ENCODE peak calls at places on chromosomes 3 and 15, in seven cellular contexts. I is small intestine, L is body of pancreas, E is heart right ventricle, K is cardiac muscle cell, B is testis, G is thyroid gland. O is an unnamed sample.

GRCh38 chr3:136464502-136464901 is 214.4 kb downstream of the PCCB start:
- DNase-seq in K (no peak), B (no peak), L (no peak), E (no peak), I (no peak), G (no peak), O (no peak)

GRCh38 chr3:197392961-197393360 is 94.5 kb upstream of the DLG1 start:
- DNase-seq in I (no peak), B (no peak), K (no peak), G (no peak), L (no peak), E (no peak), O (no peak)

GRCh38 chr3:149610351-149611105 is 47.3 kb downstream of the WWTR1 start:
- DNase-seq in G (peak), B (no peak), I (no peak), K (no peak), L (no peak), E (peak), O (no peak)

GRCh38 chr15:81939604-81940440 is 106.0 kb downstream of the MEX3B start:
- DNase-seq in K (no peak), L (no peak), I (peak), B (peak), G (no peak), E (no peak), O (no peak)

GRCh38 chr3:14451844-14452533 is 49.6 kb downstream of the SLC6A6 start:
- DNase-seq in B (peak), K (no peak), L (peak), I (peak), E (peak), G (peak), O (peak)

GRCh38 chr3:123949606-123950005 is 11.4 kb downstream of the CCDC14 start:
- DNase-seq in K (no peak), G (no peak), I (no peak), L (no peak), B (no peak), E (no peak), O (no peak)

GRCh38 chr3:29281265-29282228 is 676 bp downstream of the RBMS3 start:
- DNase-seq in G (peak), L (no peak), K (peak), I (peak), B (peak), E (peak), O (no peak)

GRCh38 chr3:14725015-14725431 is 50.1 kb downstream of the C3orf20 start:
- DNase-seq in I (no peak), G (no peak), L (peak), B (peak), E (no peak), K (no peak), O (peak)

GRCh38 chr15:74040115-74040850 is 42.1 kb downstream of the GOLGA6A start:
- DNase-seq in I (no peak), B (peak), E (no peak), G (no peak), L (peak), K (no peak), O (peak)

GRCh38 chr3:157094301-157094700 is 65.6 kb downstream of the CCNL1 start:
- DNase-seq in K (no peak), E (no peak), G (no peak), I (no peak), B (no peak), L (no peak), O (no peak)
- H3K27ac ChIP-seq in K (no peak), E (peak), G (no peak), I (no peak), B (no peak), L (no peak), O (no peak)

GRCh38 chr3:86988986-86989385 is 2.0 kb downstream of the VGLL3 start:
- DNase-seq in B (no peak), L (no peak), I (no peak), G (no peak), E (no peak), K (no peak), O (no peak)
- H3K27ac ChIP-seq in B (peak), L (no peak), I (no peak), G (no peak), E (peak), K (no peak), O (peak)

DNA sequence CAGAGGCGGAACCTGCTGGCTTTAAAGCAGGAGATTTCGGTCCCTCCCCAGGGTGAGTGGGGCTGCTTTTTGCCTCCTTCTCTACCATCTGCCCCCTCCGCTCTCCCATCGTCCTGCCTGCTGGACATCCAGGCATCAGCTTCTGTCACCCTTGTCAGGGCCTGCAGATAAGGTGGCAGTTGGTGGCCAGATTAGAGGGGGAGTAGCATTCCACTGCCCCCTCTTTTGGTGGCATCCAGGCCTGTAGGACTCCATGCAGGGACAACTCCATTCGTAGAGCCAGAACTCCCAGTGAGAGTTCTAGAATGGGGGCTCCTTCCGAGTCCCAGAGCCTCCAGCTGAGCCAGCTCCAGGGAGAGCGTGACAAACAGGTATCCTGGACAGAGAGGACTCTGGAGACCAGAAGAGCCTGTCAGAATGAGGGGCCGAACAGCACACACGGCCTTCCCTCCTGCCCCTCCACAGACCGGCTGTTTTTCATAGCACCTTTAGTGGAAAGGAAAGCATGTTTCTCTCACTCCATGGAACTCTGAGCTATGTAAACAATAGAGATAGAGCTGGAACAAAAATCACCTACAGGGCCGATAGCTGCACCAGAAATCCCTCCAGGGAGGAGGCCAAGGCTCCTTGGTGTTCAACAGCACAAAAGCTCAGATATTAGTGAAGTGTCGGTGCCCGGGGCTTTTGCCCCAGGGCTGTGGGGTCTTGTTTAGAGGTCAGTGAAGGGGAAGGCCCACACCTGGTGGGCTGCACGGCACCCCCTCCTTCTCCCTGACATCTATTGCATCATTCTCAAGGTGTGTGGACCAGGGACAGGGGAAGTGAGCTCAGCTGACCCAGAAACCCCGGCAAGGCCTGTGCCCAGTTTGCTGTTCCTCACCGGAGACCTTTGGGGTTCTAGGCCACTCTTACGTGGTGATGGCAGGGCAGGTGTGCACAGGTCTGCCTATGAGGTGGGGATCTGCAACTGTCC is 34.2 kb downstream of the MAGEF1 start:
- DNase-seq in G (no peak), B (no peak), K (no peak), L (no peak), E (no peak), I (no peak), O (no peak)
- H3K27ac ChIP-seq in G (no peak), B (no peak), K (peak), L (no peak), E (no peak), I (no peak), O (no peak)

DNA sequence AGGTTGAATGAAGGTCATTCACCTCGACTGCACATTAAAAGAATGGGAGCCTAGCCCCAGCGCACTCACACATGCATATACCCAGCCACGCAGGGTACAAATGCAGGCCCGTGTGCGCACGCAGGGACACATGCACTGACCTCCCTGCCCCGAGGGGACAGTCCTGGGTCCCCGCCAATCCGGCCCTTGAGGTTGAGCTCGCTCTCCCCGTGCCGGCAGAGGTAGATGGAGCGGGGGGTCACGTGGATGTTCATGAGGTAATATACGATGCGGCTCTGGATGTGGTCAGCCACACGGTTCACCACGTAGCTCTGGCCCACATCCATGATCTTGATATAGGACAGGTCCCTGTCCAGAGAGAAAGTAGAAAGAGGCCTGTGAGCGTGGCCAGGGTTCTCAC is 20.5 kb downstream of the PFKFB4 start:
- DNase-seq in B (no peak), E (no peak), G (no peak), I (no peak), K (no peak), L (no peak), O (no peak)
- H3K27ac ChIP-seq in B (no peak), E (no peak), G (no peak), I (no peak), K (no peak), L (no peak), O (no peak)

GRCh38 chr3:187698499-187699399 is 3.6 kb downstream of the RTP2 start:
- DNase-seq in I (no peak), E (no peak), K (no peak), L (no peak), B (no peak), G (no peak), O (no peak)

GRCh38 chr3:187693431-187693830 is 8.9 kb downstream of the RTP2 start:
- DNase-seq in E (no peak), K (no peak), L (no peak), B (no peak), G (no peak), I (no peak), O (no peak)

GRCh38 chr3:187694801-187695200 is 7.6 kb downstream of the RTP2 start:
- DNase-seq in I (no peak), B (no peak), L (no peak), G (no peak), K (no peak), E (no peak), O (peak)

GRCh38 chr3:187695434-187695833 is 6.9 kb downstream of the RTP2 start:
- DNase-seq in B (no peak), E (no peak), L (no peak), I (no peak), G (no peak), K (no peak), O (no peak)

GRCh38 chr3:187696036-187696435 is 6.3 kb downstream of the RTP2 start:
- DNase-seq in G (no peak), L (no peak), B (no peak), K (no peak), I (no peak), E (no peak), O (no peak)
- H3K27ac ChIP-seq in G (no peak), L (no peak), B (no peak), K (no peak), I (no peak), E (peak), O (peak)

DNA sequence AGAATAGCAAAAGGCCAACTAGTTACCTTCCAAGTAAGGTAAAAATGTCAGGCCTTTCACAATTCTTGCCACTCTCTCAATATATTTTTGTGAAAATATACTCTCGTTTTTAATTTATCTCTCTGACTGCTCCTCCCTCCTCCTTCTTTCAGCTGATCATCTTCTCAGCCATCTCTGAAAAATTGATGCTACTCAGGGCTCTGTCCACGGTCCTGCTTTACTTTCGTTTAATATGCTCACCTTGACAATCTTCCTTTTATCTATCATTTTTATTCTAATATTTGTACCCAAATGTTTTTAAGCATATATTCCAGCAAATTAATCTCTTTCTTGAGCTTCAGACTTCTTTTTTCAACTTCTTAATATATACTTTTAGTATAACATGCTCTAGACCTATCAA is 1362.1 kb downstream of the ROBO1 start:
- DNase-seq in B (no peak), L (no peak), I (no peak), K (no peak), E (no peak), G (no peak), O (no peak)
- H3K27ac ChIP-seq in B (no peak), L (no peak), I (no peak), K (no peak), E (no peak), G (no peak), O (no peak)

GRCh38 chr15:68209272-68209671 is 4.1 kb upstream of the CALML4 start:
- DNase-seq in B (no peak), G (no peak), K (no peak), I (no peak), E (no peak), L (no peak), O (no peak)

GRCh38 chr15:68208641-68209240 is 3.6 kb upstream of the CALML4 start:
- DNase-seq in G (no peak), K (no peak), I (no peak), L (no peak), E (no peak), B (no peak), O (no peak)

GRCh38 chr15:68207176-68207935 is 2.2 kb upstream of the CALML4 start:
- DNase-seq in I (no peak), G (no peak), B (no peak), K (no peak), L (no peak), E (no peak), O (no peak)

GRCh38 chr15:68206711-68207151 is 1.6 kb upstream of the CALML4 start:
- DNase-seq in B (no peak), G (no peak), I (no peak), E (no peak), K (no peak), L (no peak), O (no peak)

GRCh38 chr15:68208136-68208535 is 3.0 kb upstream of the CALML4 start:
- DNase-seq in K (no peak), L (no peak), E (no peak), G (no peak), B (no peak), I (no peak), O (no peak)
- H3K27ac ChIP-seq in K (no peak), L (no peak), E (peak), G (no peak), B (no peak), I (peak), O (no peak)

GRCh38 chr3:56347219-56347871 is 120.9 kb downstream of the ERC2 start:
- DNase-seq in B (peak), I (no peak), E (no peak), L (peak), K (peak), G (peak), O (no peak)
- H3K27ac ChIP-seq in B (no peak), I (no peak), E (no peak), L (no peak), K (no peak), G (no peak), O (no peak)

DNA sequence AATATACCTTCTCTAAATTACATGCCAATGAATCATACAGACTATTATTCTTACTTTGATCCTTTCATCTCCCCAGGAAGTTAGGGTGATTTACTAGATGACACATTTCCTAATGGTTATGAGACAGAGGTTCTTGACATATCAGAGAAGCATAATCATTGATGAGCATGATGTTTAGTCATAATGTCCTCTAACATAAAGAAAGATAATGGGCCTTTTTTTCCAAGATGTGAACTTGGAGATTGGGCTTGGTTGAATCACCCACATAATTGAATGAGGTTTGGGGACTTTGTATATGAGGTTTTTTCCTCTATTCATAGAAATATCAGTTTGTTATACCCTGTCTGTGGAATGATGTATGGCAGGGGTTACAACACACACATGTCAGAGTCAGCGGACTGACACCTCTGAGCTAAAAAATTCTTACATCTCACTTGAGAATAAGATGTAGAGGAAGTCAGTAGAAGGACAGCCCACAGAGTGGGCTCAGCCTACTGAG is 69.7 kb upstream of the DCBLD2 start:
- DNase-seq in I (no peak), L (no peak), E (no peak), K (no peak), G (no peak), B (no peak), O (no peak)
- H3K27ac ChIP-seq in I (no peak), L (no peak), E (no peak), K (no peak), G (no peak), B (no peak), O (no peak)